ENCODE peak calls at places on chromosomes 7 and 10, in five cellular contexts. Z is mesenchymal stem cell, T is IMR-90, P is mesendoderm, A is neuronal stem cell. B is an unnamed sample.

GRCh38 chr10:27948191-27948590 is 50.7 kb downstream of the ODAD2 start:
- DNase-seq in P (no peak), A (no peak), T (no peak), Z (no peak), B (no peak)

GRCh38 chr7:18706648-18707047 is 211.1 kb downstream of the HDAC9 start:
- DNase-seq in A (no peak), Z (no peak), P (no peak), T (no peak), B (no peak)

GRCh38 chr7:7948233-7948632 is 20.4 kb upstream of the GLCCI1 start:
- DNase-seq in Z (no peak), T (no peak), P (no peak), A (no peak), B (no peak)

GRCh38 chr7:55593515-55594318 is 21.4 kb upstream of the VOPP1 start:
- DNase-seq in P (peak), A (peak), T (peak), Z (peak), B (peak)

GRCh38 chr10:89219512-89220218 is 12.5 kb upstream of the CH25H start:
- DNase-seq in Z (no peak), A (no peak), T (no peak), P (no peak), B (no peak)

GRCh38 chr7:111499027-111499426 is 63.3 kb downstream of the IMMP2L start:
- DNase-seq in P (no peak), T (peak), Z (peak), A (no peak), B (no peak)

GRCh38 chr10:48589266-48589665 is 15.6 kb downstream of the ARHGAP22 start:
- DNase-seq in Z (peak), T (peak), A (no peak), P (no peak), B (no peak)

GRCh38 chr10:23196201-23196600 is 4.1 kb downstream of the PTF1A start:
- DNase-seq in P (no peak), Z (no peak), T (no peak), A (no peak), B (no peak)

GRCh38 chr10:5030989-5031388 is 27.3 kb upstream of the AKR1C2 start:
- DNase-seq in A (no peak), Z (no peak), T (no peak), P (no peak), B (no peak)

GRCh38 chr7:75048435-75049379 is 24.9 kb downstream of the RCC1L start:
- DNase-seq in A (no peak), P (no peak), Z (no peak), T (peak), B (no peak)

GRCh38 chr10:124019886-124020797 is 73.3 kb downstream of the CHST15 start:
- DNase-seq in P (peak), Z (no peak), T (no peak), A (no peak), B (peak)

GRCh38 chr10:52818019-52818418 is 45.4 kb upstream of the MBL2 start:
- DNase-seq in T (peak), Z (peak), P (peak), A (peak), B (no peak)

GRCh38 chr7:26135551-26135950 is 16.4 kb upstream of the NFE2L3 start:
- DNase-seq in P (no peak), A (no peak), Z (no peak), T (no peak), B (no peak)

GRCh38 chr10:19817251-19818046 is 1.2 kb downstream of the PLXDC2 start:
- DNase-seq in T (no peak), A (peak), P (peak), Z (peak), B (peak)

GRCh38 chr7:116522247-116522646 is 2.6 kb upstream of the CAV1 start:
- DNase-seq in A (no peak), P (peak), Z (peak), T (peak), B (no peak)

GRCh38 chr7:128829391-128830166 is 627 bp upstream of the FLNC start:
- DNase-seq in T (peak), P (peak), A (no peak), Z (peak), B (no peak)

GRCh38 chr10:13206546-13207443 is 27.4 kb downstream of the UCMA start:
- DNase-seq in P (peak), T (peak), Z (peak), A (no peak), B (no peak)

GRCh38 chr7:5532520-5533335 is 109.1 kb upstream of the TNRC18 start:
- DNase-seq in T (no peak), Z (no peak), A (no peak), P (peak), B (peak)

GRCh38 chr10:118633801-118634200 is 38.4 kb upstream of the PRLHR start:
- DNase-seq in A (no peak), P (no peak), T (no peak), Z (no peak), B (no peak)

GRCh38 chr7:36128448-36129047 is 24.5 kb upstream of the EEPD1 start:
- DNase-seq in P (peak), A (no peak), Z (peak), T (peak), B (peak)

GRCh38 chr10:102565793-102566192 is 62.0 kb downstream of the SUFU start:
- DNase-seq in T (no peak), Z (no peak), P (peak), A (no peak), B (peak)

GRCh38 chr7:16431646-16432424 is 10.5 kb upstream of the CRPPA start:
- DNase-seq in Z (peak), T (no peak), A (no peak), P (peak), B (no peak)

GRCh38 chr10:8337332-8337651 is 282.8 kb downstream of the GATA3 start:
- DNase-seq in T (no peak), P (no peak), A (no peak), Z (no peak), B (no peak)

GRCh38 chr10:70090951-70091350 is 38.3 kb downstream of the MACROH2A2 start:
- DNase-seq in T (no peak), Z (no peak), A (no peak), P (no peak), B (no peak)

GRCh38 chr7:13047061-13047460 is 359.6 kb downstream of the ARL4A start:
- DNase-seq in T (no peak), P (peak), A (no peak), Z (no peak), B (no peak)

GRCh38 chr10:71860243-71861029 is 9.4 kb upstream of the PSAP start:
- DNase-seq in A (no peak), T (peak), P (peak), Z (peak), B (peak)

GRCh38 chr10:131087464-131088215 is 223.9 kb downstream of the TCERG1L start:
- DNase-seq in T (no peak), Z (no peak), A (no peak), P (no peak), B (no peak)

GRCh38 chr10:128263891-128264688 is 137.9 kb upstream of the MKI67 start:
- DNase-seq in T (peak), Z (peak), P (peak), A (peak), B (peak)

GRCh38 chr7:47356261-47356660 is 225.7 kb downstream of the TNS3 start:
- DNase-seq in Z (no peak), A (no peak), T (no peak), P (no peak), B (no peak)

GRCh38 chr7:139982927-139983925 is 79.5 kb downstream of the PARP12 start:
- DNase-seq in A (no peak), Z (peak), P (no peak), T (peak), B (no peak)

GRCh38 chr7:28533731-28534531 is 121.6 kb downstream of the CREB5 start:
- DNase-seq in P (no peak), A (no peak), Z (no peak), T (peak), B (no peak)
- H2BK5ac ChIP-seq in P (no peak), A (no peak), Z (no peak), T (no peak), B (no peak)

GRCh38 chr7:2807846-2808772 is 36.0 kb downstream of the GNA12 start:
- DNase-seq in T (peak), Z (peak), P (no peak), A (no peak), B (no peak)

GRCh38 chr7:2805213-2806003 is 38.7 kb downstream of the GNA12 start:
- DNase-seq in T (no peak), Z (peak), P (peak), A (no peak), B (no peak)

GRCh38 chr7:2808891-2809660 is 35.0 kb downstream of the GNA12 start:
- DNase-seq in P (no peak), Z (no peak), A (no peak), T (no peak), B (no peak)

GRCh38 chr7:2806571-2806970 is 37.5 kb downstream of the GNA12 start:
- DNase-seq in P (no peak), T (no peak), A (no peak), Z (no peak), B (no peak)

GRCh38 chr7:2807455-2807845 is 36.7 kb downstream of the GNA12 start:
- DNase-seq in Z (no peak), A (no peak), T (no peak), P (no peak), B (no peak)
- H2BK5ac ChIP-seq in Z (no peak), A (no peak), T (peak), P (no peak), B (no peak)

GRCh38 chr7:28647076-28647421 is 234.7 kb downstream of the CREB5 start:
- DNase-seq in T (no peak), P (no peak), Z (no peak), A (no peak), B (no peak)

GRCh38 chr7:28641752-28642546 is 229.6 kb downstream of the CREB5 start:
- DNase-seq in Z (no peak), A (no peak), P (no peak), T (no peak), B (no peak)

GRCh38 chr7:28646371-28647075 is 234.2 kb downstream of the CREB5 start:
- DNase-seq in Z (no peak), T (no peak), P (no peak), A (no peak), B (no peak)

GRCh38 chr7:28645866-28646265 is 233.5 kb downstream of the CREB5 start:
- DNase-seq in T (no peak), A (no peak), Z (no peak), P (no peak), B (no peak)

GRCh38 chr7:28643369-28644340 is 231.3 kb downstream of the CREB5 start:
- DNase-seq in Z (no peak), A (no peak), T (no peak), P (peak), B (peak)
- H2BK5ac ChIP-seq in Z (no peak), A (no peak), T (no peak), P (no peak), B (no peak)

DNA sequence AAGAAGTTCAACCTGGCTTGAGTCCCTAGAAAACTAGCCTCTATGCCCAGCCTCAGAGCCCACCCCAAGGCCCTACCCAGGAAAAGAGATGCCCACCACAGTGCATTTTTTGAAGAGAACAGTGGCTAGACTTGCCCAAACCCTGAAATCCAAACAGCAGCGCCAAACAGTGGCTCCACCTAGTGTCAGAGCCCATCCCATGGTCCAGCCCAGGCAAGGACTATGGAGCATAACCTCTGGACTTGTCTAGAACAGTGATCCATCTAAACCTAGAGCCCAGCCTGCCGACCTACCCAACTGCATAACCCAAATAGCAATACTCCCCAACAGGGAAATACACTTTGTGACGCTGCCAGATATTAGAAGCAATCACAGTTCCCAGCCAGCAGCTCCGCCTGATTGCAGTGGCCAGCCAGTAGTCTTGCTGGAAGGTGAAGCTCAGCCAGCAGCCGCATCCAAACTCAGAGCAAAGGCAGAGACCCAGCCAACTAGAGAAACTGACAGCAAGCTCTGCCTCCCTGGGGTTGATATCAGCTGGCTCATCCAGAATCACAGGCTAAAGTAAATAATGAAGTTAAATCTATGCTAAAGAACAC is 44.5 kb downstream of the HBP1 start:
- DNase-seq in T (no peak), P (no peak), Z (no peak), A (no peak), B (peak)
- H2BK5ac ChIP-seq in T (no peak), P (no peak), Z (no peak), A (no peak), B (no peak)

GRCh38 chr7:88239852-88240251 is 20.0 kb upstream of the SRI start:
- DNase-seq in T (no peak), P (no peak), A (no peak), Z (no peak), B (no peak)
- H2BK5ac ChIP-seq in T (no peak), P (no peak), A (no peak), Z (no peak), B (no peak)

GRCh38 chr7:124692420-124692819 is 73.2 kb downstream of the GPR37 start:
- DNase-seq in Z (no peak), T (peak), A (no peak), P (no peak), B (no peak)

GRCh38 chr7:124690840-124691239 is 74.8 kb downstream of the GPR37 start:
- DNase-seq in P (no peak), Z (no peak), A (no peak), T (no peak), B (no peak)

GRCh38 chr7:124688991-124689390 is 76.6 kb downstream of the GPR37 start:
- DNase-seq in T (peak), Z (peak), P (peak), A (no peak), B (no peak)

GRCh38 chr7:124686543-124687161 is 78.9 kb downstream of the GPR37 start:
- DNase-seq in P (no peak), T (no peak), A (no peak), Z (peak), B (no peak)
- H2BK5ac ChIP-seq in P (no peak), T (no peak), A (no peak), Z (no peak), B (no peak)

DNA sequence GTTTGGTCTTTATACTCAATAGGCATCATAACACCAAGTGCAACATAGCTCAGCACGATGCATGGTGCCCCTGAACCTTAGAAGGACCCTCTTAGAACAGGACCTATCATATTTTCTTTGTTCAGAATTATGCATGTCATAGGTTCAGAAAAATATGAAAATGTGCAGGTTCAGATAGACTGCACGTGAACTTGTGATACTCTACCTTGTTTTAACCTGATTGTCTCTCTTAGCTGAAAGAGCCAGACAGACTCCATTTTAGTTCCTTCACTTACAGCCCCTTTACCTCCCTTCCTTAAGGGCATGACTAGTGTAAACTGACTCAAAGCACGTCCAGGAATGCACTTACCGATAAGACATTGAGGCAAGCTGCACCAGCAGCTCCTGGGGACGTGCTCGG is 35.1 kb downstream of the MYOF start:
- DNase-seq in A (no peak), P (no peak), Z (no peak), T (no peak), B (no peak)
- H2BK5ac ChIP-seq in A (no peak), P (no peak), Z (no peak), T (peak), B (no peak)

B was measured in H9.